ENCODE peak calls at places on chromosomes 16 and 17, in nine cellular contexts. B, X, S, R, T, V, A, W and D are unnamed samples.

GRCh38 chr17:16478693-16479092 is 13.3 kb downstream of the LRRC75A start:
- DNase-seq in S (no peak), A (no peak), W (no peak), B (no peak), T (no peak), V (no peak), X (peak; percentile 58), R (no peak), D (no peak)

GRCh38 chr17:31401456-31402254 is 10.2 kb downstream of the RAB11FIP4 start:
- DNase-seq in A (no peak), S (no peak), R (no peak), X (no peak), B (no peak), W (no peak), V (no peak), T (no peak), D (no peak)

GRCh38 chr16:24972608-24973220 is 42.5 kb downstream of the ARHGAP17 start:
- DNase-seq in V (no peak), B (no peak), W (no peak), S (no peak), T (no peak), R (peak; percentile 23), X (no peak), A (no peak), D (no peak)

GRCh38 chr17:48215583-48216139 is 108.1 kb downstream of the SNX11 start:
- DNase-seq in X (peak; percentile 66), V (peak; percentile 75), A (no peak), W (no peak), T (peak; percentile 30), B (no peak), R (no peak), S (peak; percentile 47), D (no peak)

GRCh38 chr17:18891541-18891940 is 33.6 kb downstream of the PRPSAP2 start:
- DNase-seq in T (no peak), S (no peak), W (no peak), A (no peak), R (no peak), V (no peak), B (no peak), X (no peak), D (no peak)

GRCh38 chr16:2776500-2777139 is 460 bp downstream of the ELOB start:
- DNase-seq in S (no peak), W (peak; percentile 48), A (no peak), B (no peak), V (no peak), T (no peak), R (peak; percentile 57), X (peak; percentile 71), D (no peak)

GRCh38 chr17:72069744-72070143 is 51.1 kb upstream of the SOX9 start:
- DNase-seq in V (no peak), T (no peak), W (no peak), A (no peak), R (no peak), B (no peak), S (no peak), X (no peak), D (no peak)

GRCh38 chr16:50096791-50097190 is 31.0 kb downstream of the HEATR3 start:
- DNase-seq in W (no peak), V (no peak), R (no peak), B (no peak), X (peak; percentile 88), S (no peak), A (no peak), T (peak; percentile 26), D (no peak)

GRCh38 chr16:4465977-4466779 is 8.2 kb downstream of the NMRAL1 start:
- DNase-seq in W (peak; percentile 79), S (no peak), X (no peak), A (no peak), T (no peak), R (no peak), V (no peak), B (no peak), D (no peak)

GRCh38 chr16:80341242-80341641 is 199.6 kb upstream of the DYNLRB2 start:
- DNase-seq in B (no peak), S (peak; percentile 35), T (no peak), W (no peak), R (no peak), A (no peak), X (no peak), V (no peak), D (no peak)

GRCh38 chr16:24966031-24966430 is 49.1 kb downstream of the ARHGAP17 start:
- DNase-seq in W (no peak), A (no peak), R (no peak), T (no peak), S (no peak), V (no peak), B (no peak), X (no peak), D (no peak)

GRCh38 chr16:73268311-73268997 is 220.5 kb upstream of the ZFHX3 start:
- DNase-seq in R (no peak), A (no peak), T (no peak), V (peak; percentile 10), B (no peak), S (no peak), X (peak; percentile 30), W (no peak), D (no peak)

GRCh38 chr17:57422574-57423164 is 166.3 kb downstream of the MSI2 start:
- DNase-seq in B (no peak), S (no peak), X (peak; percentile 92), V (no peak), W (no peak), R (no peak), A (no peak), T (peak; percentile 58), D (no peak)

GRCh38 chr16:58684354-58685083 is at the start of gene SLC38A7:
- DNase-seq in W (peak; percentile 90), R (peak; percentile 80), B (peak; percentile 78), S (peak; percentile 89), V (peak; percentile 97), A (peak; percentile 98), X (peak; percentile 94), T (peak; percentile 56), D (peak; percentile 85)

GRCh38 chr17:55598495-55598894 is 87.2 kb upstream of the SMIM36 start:
- DNase-seq in S (no peak), W (no peak), A (no peak), B (no peak), X (no peak), T (no peak), R (no peak), V (no peak), D (no peak)

GRCh38 chr17:39517224-39517623 is 55.9 kb downstream of the CDK12 start:
- DNase-seq in W (no peak), V (no peak), R (no peak), S (no peak), T (no peak), A (no peak), X (peak; percentile 28), B (no peak), D (no peak)
- H3K4me1 ChIP-seq in W (no peaks in the 10 kb centered on the region), V (no peaks in the 10 kb centered on the region), R (no peaks in the 10 kb centered on the region), S (no peaks in the 10 kb centered on the region), T (no peaks in the 10 kb centered on the region), A (no peaks in the 10 kb centered on the region), X (no peaks in the 10 kb centered on the region), B (no peaks in the 10 kb centered on the region), D (no peaks in the 10 kb centered on the region)

GRCh38 chr16:66548868-66549267 is 1.1 kb downstream of the TK2 start:
- DNase-seq in V (no peak), S (no peak), X (no peak), T (no peak), B (no peak), W (no peak), A (no peak), R (no peak), D (no peak)
- H3K27ac ChIP-seq in V (peak overlapping the region; percentile 98), S (no peak overlapping the region), X (peak overlapping the region; percentile 74), T (no peak overlapping the region), B (peak overlapping the region; percentile 97), W (peak overlapping the region; percentile 100), A (peak overlapping the region; percentile 96), R (no peak overlapping the region), D (peak overlapping the region; percentile 96)

GRCh38 chr17:80218391-80218790 is 1.7 kb downstream of the SGSH start:
- DNase-seq in S (no peak), A (no peak), R (no peak), B (no peak), W (no peak), V (no peak), X (no peak), T (no peak), D (no peak)
- H3K4me1 ChIP-seq in S (peaks cover 6% of the 10 kb centered on the region), A (peaks cover 42% of the 10 kb centered on the region), R (peaks cover 10% of the 10 kb centered on the region), B (no peaks in the 10 kb centered on the region), W (peaks cover 7% of the 10 kb centered on the region), V (peaks cover 11% of the 10 kb centered on the region), X (peaks cover 4% of the 10 kb centered on the region), T (no peaks in the 10 kb centered on the region), D (peaks cover 5% of the 10 kb centered on the region)

GRCh38 chr17:1948517-1948825 is 76.7 kb downstream of the RTN4RL1 start:
- DNase-seq in T (no peak), S (no peak), W (no peak), B (no peak), A (no peak), X (no peak), R (no peak), V (no peak), D (no peak)
- H3K27ac ChIP-seq in T (no peak overlapping the region), S (no peak overlapping the region), W (no peak overlapping the region), B (no peak overlapping the region), A (no peak overlapping the region), X (no peak overlapping the region), R (peak overlapping the region; percentile 7), V (no peak overlapping the region), D (no peak overlapping the region)

DNA sequence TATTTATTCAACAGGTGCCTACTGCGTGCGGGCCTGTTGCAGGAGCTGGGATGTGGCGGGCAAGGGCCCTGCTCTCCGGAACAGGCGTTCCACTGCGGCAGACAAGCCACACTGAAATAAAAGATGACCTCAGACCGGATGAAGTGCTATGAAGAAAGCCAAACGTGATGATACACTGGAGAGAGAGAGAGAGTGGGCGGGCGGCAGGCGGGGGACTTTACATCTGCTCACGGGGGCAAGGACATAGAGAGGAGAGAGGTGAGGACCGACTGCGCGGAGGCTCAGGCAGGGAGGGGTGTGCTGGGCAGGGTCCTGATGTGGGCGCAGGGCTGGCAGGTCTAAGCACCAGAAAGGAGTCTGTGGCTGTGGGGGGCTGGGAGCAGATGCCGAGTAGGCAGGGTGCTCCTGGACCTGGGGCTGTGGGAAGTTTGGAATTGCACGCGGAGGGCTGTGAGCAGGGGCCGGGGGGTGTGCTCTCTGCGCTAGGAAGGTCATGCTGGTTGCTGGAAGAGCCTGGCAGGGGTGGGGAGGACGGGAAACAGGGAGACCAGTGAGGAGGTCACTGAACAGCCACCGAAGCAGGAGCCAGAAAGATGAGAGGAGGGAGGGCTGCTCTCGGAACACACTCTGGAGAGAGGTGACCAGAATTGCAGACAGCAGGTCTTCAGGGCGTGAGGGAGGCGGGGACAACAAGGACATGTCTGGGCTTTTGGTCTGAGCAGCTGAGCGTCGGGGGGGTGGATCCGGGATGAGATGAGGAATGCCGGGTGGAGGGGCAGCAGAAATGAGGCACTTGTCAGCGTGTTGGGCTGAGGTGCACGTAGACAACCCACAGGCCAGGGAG is 9.9 kb downstream of the MXRA7 start:
- DNase-seq in T (peak; percentile 76), B (peak; percentile 77), R (no peak), W (peak; percentile 60), A (peak; percentile 94), V (no peak), S (no peak), X (peak; percentile 95), D (no peak)
- H3K4me1 ChIP-seq in T (peaks cover 14% of the 10 kb centered on the region), B (peaks cover 10% of the 10 kb centered on the region), R (peaks cover 14% of the 10 kb centered on the region), W (peaks cover 48% of the 10 kb centered on the region), A (peaks cover 99% of the 10 kb centered on the region), V (no peaks in the 10 kb centered on the region), S (peaks cover 27% of the 10 kb centered on the region), X (peaks cover 63% of the 10 kb centered on the region), D (peaks cover 18% of the 10 kb centered on the region)